ENCODE peak calls at places on chromosomes 3 and 15, in ten cellular contexts. Q, U, T, P, F, J, E, I, G and D are unnamed samples.

GRCh38 chr3:188220097-188220788 is 66.3 kb downstream of the LPP start:
- DNase-seq in F (peak), G (no peak), U (no peak), Q (no peak), E (no peak), I (no peak), P (no peak), T (no peak), J (no peak), D (peak)

GRCh38 chr3:61090770-61091169 is 160.5 kb downstream of the FHIT start:
- DNase-seq in Q (no peak), U (no peak), P (no peak), G (no peak), F (no peak), J (no peak), T (no peak), E (no peak), I (no peak), D (no peak)

GRCh38 chr3:16104161-16104560 is 70.3 kb upstream of the GALNT15 start:
- DNase-seq in U (no peak), I (no peak), T (no peak), J (no peak), Q (no peak), G (no peak), E (no peak), F (peak), P (no peak), D (no peak)

GRCh38 chr15:58306591-58307312 is 125.0 kb upstream of the LIPC start:
- DNase-seq in P (no peak), I (no peak), T (no peak), Q (no peak), E (no peak), J (no peak), F (peak), U (no peak), G (peak), D (no peak)

GRCh38 chr3:279325-279724 is 82.8 kb downstream of the CHL1 start:
- DNase-seq in F (no peak), J (no peak), T (no peak), P (no peak), Q (no peak), E (no peak), I (no peak), G (no peak), U (no peak), D (no peak)

GRCh38 chr3:197398301-197398878 is 100.0 kb upstream of the DLG1 start:
- DNase-seq in U (no peak), I (no peak), G (no peak), T (no peak), E (no peak), F (no peak), P (no peak), J (no peak), Q (no peak), D (no peak)

GRCh38 chr3:12679468-12679867 is 15.6 kb upstream of the RAF1 start:
- DNase-seq in J (no peak), G (peak), E (peak), U (no peak), Q (no peak), T (peak), P (no peak), F (peak), I (no peak), D (peak)

GRCh38 chr3:195259146-195259563 is 11.8 kb downstream of the XXYLT1 start:
- DNase-seq in Q (no peak), E (no peak), I (no peak), J (no peak), T (no peak), G (peak), U (no peak), F (peak), P (no peak), D (peak)

GRCh38 chr3:133629146-133629545 is 32.6 kb downstream of the TOPBP1 start:
- DNase-seq in U (no peak), E (no peak), I (no peak), Q (no peak), J (no peak), G (no peak), F (no peak), P (no peak), T (no peak), D (no peak)

GRCh38 chr3:157460253-157460652 is 23.6 kb downstream of the PTX3 start:
- DNase-seq in I (no peak), Q (no peak), E (peak), P (no peak), F (peak), J (no peak), G (no peak), T (no peak), U (no peak), D (no peak)

GRCh38 chr3:157906627-157907026 is 199.6 kb downstream of the SHOX2 start:
- DNase-seq in F (peak), T (no peak), U (no peak), Q (no peak), G (peak), P (no peak), I (no peak), E (no peak), J (no peak), D (peak)

GRCh38 chr3:8757551-8758518 is 11.6 kb downstream of the OXTR start:
- DNase-seq in G (peak), T (no peak), J (no peak), U (no peak), E (no peak), I (no peak), P (no peak), Q (no peak), F (peak), D (peak)

GRCh38 chr15:27844018-27844666 is 255.0 kb downstream of the OCA2 start:
- DNase-seq in T (peak), P (no peak), E (peak), Q (no peak), G (peak), J (no peak), U (no peak), I (no peak), F (peak), D (peak)

GRCh38 chr15:37109151-37109912 is 9.0 kb upstream of the MEIS2 start:
- DNase-seq in G (peak), T (no peak), E (no peak), F (no peak), I (no peak), J (no peak), Q (no peak), U (no peak), P (no peak), D (no peak)

GRCh38 chr15:76177491-76178040 is 117.8 kb downstream of the TMEM266 start:
- DNase-seq in U (peak), F (peak), P (no peak), T (no peak), J (no peak), E (no peak), I (no peak), Q (no peak), G (peak), D (peak)

GRCh38 chr3:128878011-128878457 is 1.4 kb upstream of the ACAD9 start:
- DNase-seq in I (no peak), T (no peak), J (no peak), P (no peak), U (no peak), Q (no peak), F (no peak), G (no peak), E (no peak), D (no peak)
- H3K4me3 ChIP-seq in I (peak), T (peak), J (peak), P (no peak), U (peak), Q (no peak), F (peak), G (peak), E (peak), D (peak)

GRCh38 chr15:78810003-78810376 is 1.3 kb downstream of the ADAMTS7 start:
- DNase-seq in Q (no peak), E (no peak), G (no peak), U (no peak), I (no peak), T (no peak), F (peak), P (no peak), J (no peak), D (no peak)

GRCh38 chr15:78807359-78807758 is 3.9 kb downstream of the ADAMTS7 start:
- DNase-seq in T (no peak), G (no peak), E (no peak), F (no peak), Q (no peak), U (no peak), J (no peak), P (no peak), I (no peak), D (no peak)

GRCh38 chr15:78811124-78811824 is at the start of gene ADAMTS7:
- DNase-seq in J (peak), Q (peak), P (peak), G (peak), U (peak), F (peak), T (no peak), I (peak), E (peak), D (peak)

GRCh38 chr15:78810377-78811123 is 714 bp downstream of the ADAMTS7 start:
- DNase-seq in P (peak), G (peak), J (no peak), I (peak), E (no peak), Q (peak), U (peak), F (peak), T (no peak), D (peak)

GRCh38 chr15:78808550-78808949 is 2.7 kb downstream of the ADAMTS7 start:
- DNase-seq in U (no peak), J (no peak), T (peak), Q (peak), P (peak), E (no peak), I (no peak), F (peak), G (peak), D (peak)
- TF ChIP-seq CTCF in U (peak), J (no peak), T (peak), Q (no peak), P (no peak), E (peak), I (peak), F (peak), G (peak), D (peak)

GRCh38 chr3:23480324-23480704 is 277.2 kb downstream of the UBE2E2 start:
- DNase-seq in T (no peak), G (no peak), U (no peak), I (no peak), Q (no peak), F (no peak), J (no peak), P (no peak), E (no peak), D (no peak)
- H3K4me3 ChIP-seq in T (no peak), G (no peak), U (no peak), I (no peak), Q (no peak), F (no peak), J (no peak), P (no peak), E (no peak), D (no peak)

GRCh38 chr3:53483821-53484220 is 10.6 kb upstream of the CACNA1D start:
- DNase-seq in G (no peak), E (no peak), U (no peak), I (no peak), J (no peak), P (no peak), F (no peak), Q (no peak), T (no peak), D (no peak)
- TF ChIP-seq CTCF in G (no peak), E (no peak), U (no peak), I (no peak), J (no peak), P (no peak), F (no peak), Q (no peak), T (no peak), D (no peak)

GRCh38 chr15:69881310-69881660 is 216.4 kb downstream of the TLE3 start:
- DNase-seq in U (no peak), E (no peak), I (no peak), G (no peak), P (no peak), F (no peak), T (no peak), J (no peak), Q (no peak), D (peak)
- H3K4me3 ChIP-seq in U (no peak), E (no peak), I (no peak), G (no peak), P (no peak), F (no peak), T (no peak), J (no peak), Q (no peak), D (no peak)